ENCODE peak calls at places on chromosome 14, in six cellular contexts. R is fibroblast of lung, V is tibial artery, Y is Caco-2, C is OCI-LY7, J is mucosa of descending colon. G is an unnamed sample. For H3K4me1, the result is how much of the 10 kb centered on the place peaks cover.

GRCh38 chr14:39432619-39433451 is 602 bp upstream of the FBXO33 start:
- DNase-seq in V (peak), C (peak), R (peak), J (peak), Y (peak), G (peak)

GRCh38 chr14:105152794-105153241 is 15.8 kb downstream of the JAG2 start:
- DNase-seq in Y (no peak), V (no peak), C (no peak), J (no peak), R (no peak), G (no peak)

GRCh38 chr14:92686763-92687427 is 61.5 kb downstream of the LGMN start:
- DNase-seq in C (peak), J (peak), Y (peak), R (peak), V (peak), G (peak)

GRCh38 chr14:73267474-73267873 is 30.2 kb downstream of the PAPLN start:
- DNase-seq in R (no peak), Y (no peak), J (peak), C (no peak), V (no peak), G (no peak)

GRCh38 chr14:43894534-43894933 is 612.5 kb downstream of the FSCB start:
- DNase-seq in J (no peak), C (peak), V (no peak), Y (peak), R (peak), G (no peak)

GRCh38 chr14:20460458-20461229 is 590 bp downstream of the PIP4P1 start:
- DNase-seq in J (peak), V (peak), Y (peak), C (peak), R (no peak), G (no peak)

GRCh38 chr14:90675399-90675798 is 140.8 kb downstream of the TTC7B start:
- DNase-seq in R (peak), J (no peak), Y (no peak), C (no peak), V (peak), G (no peak)

GRCh38 chr14:88868558-88869159 is 44.2 kb downstream of the TTC8 start:
- DNase-seq in Y (peak), J (no peak), R (peak), C (peak), V (no peak), G (no peak)

GRCh38 chr14:70809238-70810214 is at the start of gene MAP3K9:
- DNase-seq in R (peak), C (peak), V (peak), J (peak), Y (peak), G (peak)

GRCh38 chr14:39232554-39233415 is 930 bp upstream of the MIA2 start:
- DNase-seq in J (no peak), V (no peak), C (no peak), Y (no peak), R (peak), G (no peak)

GRCh38 chr14:92540472-92541048 is 27.0 kb downstream of the RIN3 start:
- DNase-seq in V (peak), J (peak), R (peak), C (no peak), Y (no peak), G (peak)

GRCh38 chr14:93114713-93115068 is 1.0 kb downstream of the ITPK1 start:
- DNase-seq in Y (peak), C (peak), V (peak), J (peak), R (no peak), G (no peak)

GRCh38 chr14:96176275-96176674 is 28.4 kb upstream of the BDKRB2 start:
- DNase-seq in C (no peak), R (peak), V (no peak), J (no peak), Y (no peak), G (no peak)

GRCh38 chr14:102580552-102581110 is 11.8 kb upstream of the RCOR1 start:
- DNase-seq in R (no peak), J (peak), V (no peak), C (no peak), Y (no peak), G (no peak)

GRCh38 chr14:53331247-53331646 is 178.1 kb upstream of the DDHD1 start:
- DNase-seq in Y (no peak), C (no peak), J (no peak), R (peak), V (no peak), G (no peak)

GRCh38 chr14:58198086-58198485 is 1.9 kb upstream of the ACTR10 start:
- DNase-seq in R (no peak), J (no peak), V (no peak), C (no peak), Y (no peak), G (no peak)

GRCh38 chr14:38931969-38932652 is 170.9 kb downstream of the SEC23A start:
- DNase-seq in J (no peak), R (no peak), V (no peak), Y (peak), C (no peak), G (no peak)

GRCh38 chr14:89429206-89430091 is 12.4 kb upstream of the FOXN3 start:
- DNase-seq in R (peak), J (peak), Y (no peak), C (peak), V (peak), G (no peak)

GRCh38 chr14:29743566-29743965 is 184.1 kb downstream of the PRKD1 start:
- DNase-seq in R (no peak), V (peak), C (no peak), Y (no peak), J (no peak), G (no peak)

GRCh38 chr14:88599761-88600439 is 37.1 kb downstream of the ZC3H14 start:
- DNase-seq in R (no peak), V (no peak), C (peak), Y (no peak), J (no peak), G (no peak)

GRCh38 chr14:43677581-43677980 is 829.5 kb downstream of the FSCB start:
- DNase-seq in Y (no peak), V (no peak), J (no peak), C (no peak), R (no peak), G (no peak)

GRCh38 chr14:52949711-52950409 is 990 bp downstream of the FERMT2 start:
- DNase-seq in Y (peak), C (no peak), R (peak), V (peak), J (no peak), G (no peak)

GRCh38 chr14:97250925-97251324 is 453.7 kb downstream of the VRK1 start:
- DNase-seq in R (no peak), V (no peak), C (no peak), J (no peak), Y (no peak), G (no peak)

GRCh38 chr14:60622920-60623263 is 26.4 kb downstream of the SIX1 start:
- DNase-seq in Y (no peak), C (no peak), V (no peak), J (no peak), R (peak), G (no peak)

GRCh38 chr14:88269816-88270416 is 53.2 kb downstream of the KCNK10 start:
- DNase-seq in R (no peak), Y (no peak), C (no peak), V (no peak), J (peak), G (no peak)

GRCh38 chr14:103581954-103582703 is 19.4 kb downstream of the COA8 start:
- DNase-seq in R (no peak), J (peak), V (no peak), Y (no peak), C (no peak), G (no peak)

GRCh38 chr14:22735096-22735495 is 31.4 kb upstream of the OXA1L start:
- DNase-seq in V (no peak), R (no peak), C (no peak), Y (no peak), J (no peak), G (no peak)

GRCh38 chr14:91149462-91149861 is 35.6 kb downstream of the DGLUCY start:
- DNase-seq in C (no peak), Y (peak), V (peak), R (peak), J (no peak), G (no peak)

GRCh38 chr14:105525326-105525725 is 1.1 kb upstream of the TMEM121 start:
- DNase-seq in J (no peak), V (no peak), R (no peak), C (no peak), Y (no peak), G (no peak)

GRCh38 chr14:69101331-69101826 is 51.5 kb downstream of the DCAF5 start:
- DNase-seq in V (no peak), C (no peak), J (no peak), Y (peak), R (peak), G (no peak)

GRCh38 chr14:106845286-106846087 is 1319.1 kb downstream of the TMEM121 start:
- DNase-seq in V (no peak), Y (peak), R (no peak), C (peak), J (peak), G (no peak)

GRCh38 chr14:70904376-70904775 is 2.9 kb upstream of the PCNX1 start:
- DNase-seq in R (no peak), J (no peak), C (no peak), V (no peak), Y (no peak), G (no peak)

GRCh38 chr14:71693373-71693772 is 238.9 kb upstream of the RGS6 start:
- DNase-seq in Y (no peak), V (no peak), C (peak), J (no peak), R (peak), G (no peak)

GRCh38 chr14:103402700-103403099 is 17.5 kb downstream of the MARK3 start:
- DNase-seq in Y (no peak), C (no peak), J (no peak), R (peak), V (no peak), G (no peak)

GRCh38 chr14:93926873-93927571 is at the start of gene FAM181A:
- DNase-seq in V (no peak), R (no peak), J (no peak), C (no peak), Y (no peak), G (no peak)

GRCh38 chr14:75946785-75947184 is 35.0 kb downstream of the TGFB3 start:
- DNase-seq in V (no peak), J (no peak), Y (no peak), C (no peak), R (no peak), G (no peak)

DNA sequence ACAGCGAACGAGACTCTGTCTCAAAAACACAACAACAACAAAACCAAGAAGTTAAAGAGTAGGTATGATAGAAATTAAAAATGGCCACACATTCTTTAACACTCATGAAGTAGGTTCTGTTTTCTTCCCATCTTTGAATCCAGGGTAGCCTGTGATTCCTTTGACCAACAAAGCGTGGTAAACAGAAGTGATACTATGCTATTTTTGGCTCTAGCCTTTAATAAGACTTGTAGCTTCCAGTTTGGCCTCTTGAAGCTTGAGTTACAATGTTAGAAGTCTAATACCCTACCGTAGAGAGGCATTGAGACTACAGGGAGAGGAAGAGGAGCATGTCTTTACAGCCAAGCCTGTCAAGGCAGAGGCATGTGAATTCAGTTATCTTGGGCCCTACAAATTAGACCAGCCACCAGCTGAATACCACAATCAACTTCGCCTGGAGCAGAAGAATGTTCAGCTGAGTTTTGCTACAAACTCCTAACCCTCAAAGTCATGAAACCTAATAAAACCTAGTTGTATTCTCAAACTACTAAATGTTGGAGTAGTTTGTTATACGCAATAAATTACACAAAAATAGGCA is 4.9 kb upstream of the NEMF start:
- DNase-seq in V (no peak), J (no peak), C (peak), Y (no peak), R (no peak), G (no peak)
- H3K4me3 ChIP-seq in V (no peak), J (no peak), C (no peak), Y (no peak), R (no peak), G (no peak)

GRCh38 chr14:100419856-100420255 is 96.7 kb downstream of the SLC25A47 start:
- DNase-seq in Y (peak), R (no peak), C (no peak), J (no peak), V (no peak), G (no peak)

GRCh38 chr14:100416081-100416480 is 92.9 kb downstream of the SLC25A47 start:
- DNase-seq in R (no peak), Y (no peak), V (no peak), J (no peak), C (no peak), G (no peak)

GRCh38 chr14:100415226-100415625 is 92.1 kb downstream of the SLC25A47 start:
- DNase-seq in C (no peak), V (no peak), Y (no peak), R (no peak), J (no peak), G (no peak)

GRCh38 chr14:100416921-100417451 is 93.8 kb downstream of the SLC25A47 start:
- DNase-seq in Y (no peak), V (no peak), C (no peak), J (peak), R (peak), G (no peak)

DNA sequence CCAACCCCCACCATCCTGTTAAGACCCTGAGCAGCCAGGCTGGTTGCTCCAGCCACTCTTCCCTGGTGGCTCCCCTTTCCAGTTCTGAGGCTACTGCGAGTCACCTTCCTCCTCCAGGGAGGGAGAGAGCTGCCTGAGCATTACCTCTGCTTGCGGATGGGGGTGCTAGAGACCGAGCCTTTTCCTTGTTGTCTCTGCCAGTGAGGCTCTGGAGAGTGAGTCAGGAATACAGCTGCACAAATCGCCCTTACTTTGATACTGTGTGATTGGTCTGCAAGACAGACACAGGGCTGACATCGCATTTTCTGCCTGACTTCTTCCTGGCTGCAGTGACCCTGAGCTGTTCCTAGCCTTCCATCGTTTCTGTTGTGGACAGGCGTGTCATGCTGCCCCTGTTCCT is 94.3 kb downstream of the SLC25A47 start:
- DNase-seq in R (peak), V (no peak), J (peak), C (no peak), Y (peak), G (peak)
- TF ChIP-seq CTCF in R (peak), V (no peak), J (peak), C (no peak), Y (no peak), G (no peak)

GRCh38 chr14:32085845-32086383 is 8.8 kb downstream of the ARHGAP5 start:
- DNase-seq in Y (no peak), R (no peak), J (no peak), C (no peak), V (no peak), G (no peak)
- H3K4me1 ChIP-seq in Y (half or more), R (under half), J (under half), C (under half), V (under half), G (under half)

DNA sequence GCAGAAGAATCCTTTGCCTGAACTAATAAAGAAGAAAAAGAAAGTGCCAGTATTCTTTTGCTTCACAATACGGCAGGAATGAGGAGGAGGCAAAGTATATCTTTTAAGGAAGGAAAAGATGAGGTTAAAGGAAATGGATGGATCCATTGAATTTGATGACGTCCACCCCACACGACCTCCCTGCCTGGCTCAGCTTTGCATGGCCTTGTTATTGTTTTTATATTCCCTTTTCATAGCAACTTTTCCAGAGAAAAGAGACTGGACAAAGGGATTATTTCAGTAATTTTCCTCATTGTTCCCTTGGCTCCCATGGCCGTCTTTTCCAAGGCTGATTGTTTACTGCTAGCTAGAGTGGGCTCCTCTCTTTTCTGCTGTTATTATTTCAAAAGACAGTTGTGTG is 123.2 kb upstream of the SEL1L start:
- DNase-seq in Y (no peak), J (no peak), R (no peak), C (no peak), V (no peak), G (no peak)
- H3K4me3 ChIP-seq in Y (no peak), J (no peak), R (no peak), C (no peak), V (no peak), G (no peak)

GRCh38 chr14:30874999-30875787 is 834 bp downstream of the COCH start:
- DNase-seq in Y (peak), V (no peak), R (no peak), C (peak), J (peak), G (no peak)
- TF ChIP-seq CTCF in Y (no peak), V (no peak), R (no peak), C (no peak), J (no peak), G (no peak)

GRCh38 chr14:59214702-59215302 is 26.3 kb downstream of the DAAM1 start:
- DNase-seq in V (no peak), J (no peak), R (no peak), Y (no peak), C (no peak), G (no peak)
- H3K4me1 ChIP-seq in V (under half), J (under half), R (under half), Y (under half), C (under half), G (under half)

GRCh38 chr14:34632451-34632850 is 2.5 kb upstream of the SNX6 start:
- DNase-seq in R (no peak), Y (no peak), J (no peak), V (no peak), C (no peak), G (no peak)
- H3K4me3 ChIP-seq in R (no peak), Y (no peak), J (no peak), V (no peak), C (no peak), G (no peak)

DNA sequence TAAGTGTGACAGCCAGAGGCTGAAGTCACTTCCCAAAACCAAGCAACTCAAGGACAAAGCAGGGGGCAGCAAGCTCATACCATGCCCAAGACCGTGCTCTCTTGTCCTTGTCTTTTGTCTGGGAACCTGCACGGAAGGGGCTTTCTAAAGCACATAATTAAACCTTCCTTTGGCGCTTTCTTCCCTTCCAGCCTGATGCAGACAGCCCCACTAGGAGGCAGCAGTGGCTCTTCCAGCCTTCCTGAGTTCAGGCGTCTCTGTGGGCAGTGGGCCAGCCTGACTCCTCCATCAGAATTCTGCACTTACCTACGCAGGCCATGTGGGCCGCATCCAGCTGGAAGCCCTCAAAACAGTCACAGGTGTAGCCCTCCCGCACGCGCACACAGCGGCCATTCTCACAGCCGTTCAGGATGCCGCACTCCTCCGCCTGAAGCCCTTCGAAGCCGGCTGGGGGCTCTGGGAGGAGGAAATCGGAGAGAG is 7.6 kb downstream of the ISCA2 start:
- DNase-seq in J (peak), Y (peak), R (peak), C (peak), V (peak), G (peak)
- TF ChIP-seq CTCF in J (no peak), Y (no peak), R (peak), C (peak), V (peak), G (peak)